ENCODE peak calls at places on chromosomes 13 and 19, in five cellular contexts. V, P, C, T and E are unnamed samples.

GRCh38 chr19:16628984-16629691 is 1.1 kb upstream of the MED26 start:
- DNase-seq in T (peak), C (peak), P (peak), V (no peak), E (peak)

GRCh38 chr19:16779539-16780163 is 49.5 kb upstream of the SIN3B start:
- DNase-seq in P (no peak), V (no peak), T (peak), C (no peak), E (no peak)

GRCh38 chr19:1427221-1427620 is 11.0 kb upstream of the RPS15 start:
- DNase-seq in P (no peak), C (no peak), V (no peak), T (no peak), E (no peak)

GRCh38 chr13:46866150-46866549 is 30.7 kb downstream of the HTR2A start:
- DNase-seq in V (no peak), T (peak), C (no peak), P (no peak), E (peak)

GRCh38 chr19:8468124-8468523 is 23.3 kb downstream of the HNRNPM start:
- DNase-seq in T (no peak), C (no peak), V (no peak), P (no peak), E (no peak)

GRCh38 chr19:46404039-46404883 is 9.1 kb downstream of the CCDC8 start:
- DNase-seq in P (peak), V (no peak), T (peak), C (no peak), E (peak)

GRCh38 chr13:79973533-79973963 is 367.4 kb downstream of the SPRY2 start:
- DNase-seq in T (no peak), V (no peak), C (peak), P (peak), E (peak)

GRCh38 chr13:109196896-109197295 is 567.5 kb downstream of the MYO16 start:
- DNase-seq in T (no peak), C (peak), P (no peak), V (no peak), E (peak)

GRCh38 chr13:93922063-93922462 is 557.4 kb downstream of the DCT start:
- DNase-seq in V (no peak), P (no peak), C (no peak), T (no peak), E (no peak)

GRCh38 chr19:49150944-49151243 is 4.3 kb downstream of the HRC start:
- DNase-seq in V (no peak), C (no peak), P (no peak), T (no peak), E (no peak)

GRCh38 chr19:6466526-6467248 is 2.6 kb downstream of the CRB3 start:
- DNase-seq in P (no peak), T (no peak), V (no peak), C (no peak), E (no peak)

GRCh38 chr19:5154129-5154798 is 185.4 kb downstream of the KDM4B start:
- DNase-seq in P (peak), V (no peak), T (peak), C (no peak), E (no peak)

GRCh38 chr13:51221674-51222509 is at the start of gene FAM124A:
- DNase-seq in C (no peak), T (no peak), P (peak), V (peak), E (peak)

GRCh38 chr19:7597689-7598088 is 2.0 kb downstream of the CAMSAP3 start:
- DNase-seq in C (no peak), V (no peak), P (no peak), T (no peak), E (no peak)

GRCh38 chr19:29697523-29698261 is 17.4 kb downstream of the C19orf12 start:
- DNase-seq in T (no peak), C (no peak), P (no peak), V (no peak), E (no peak)